ENCODE peak calls at places on chromosome 17, in six cellular contexts. One of them, this sample, is unnamed.

GRCh38 chr17:44071772-44072171 is 1.2 kb downstream of the G6PC3 start:
- DNase-seq in HCT116: no peak
- DNase-seq in stomach: no peak
- DNase-seq in spleen: no peak
- DNase-seq in endothelial cell of umbilical vein: peak; percentile 15
- DNase-seq in H1: no peak
- DNase-seq in this sample: no peak

GRCh38 chr17:43983515-43984411 is 20.7 kb upstream of the NAGS start:
- DNase-seq in endothelial cell of umbilical vein: no peak
- DNase-seq in spleen: no peak
- DNase-seq in H1: no peak
- DNase-seq in HCT116: no peak
- DNase-seq in stomach: peak; percentile 84
- DNase-seq in this sample: no peak

GRCh38 chr17:55377885-55378284 is 43.8 kb downstream of the MMD start:
- DNase-seq in spleen: no peak
- DNase-seq in HCT116: no peak
- DNase-seq in endothelial cell of umbilical vein: no peak
- DNase-seq in H1: no peak
- DNase-seq in stomach: no peak
- DNase-seq in this sample: no peak

GRCh38 chr17:4501295-4501949 is 2.7 kb downstream of the SPNS2 start:
- DNase-seq in spleen: no peak
- DNase-seq in HCT116: no peak
- DNase-seq in stomach: no peak
- DNase-seq in endothelial cell of umbilical vein: peak; percentile 91
- DNase-seq in H1: no peak
- DNase-seq in this sample: no peak

GRCh38 chr17:801660-802059 is 19.5 kb downstream of the MRM3 start:
- DNase-seq in H1: no peak
- DNase-seq in stomach: no peak
- DNase-seq in HCT116: no peak
- DNase-seq in endothelial cell of umbilical vein: no peak
- DNase-seq in spleen: no peak
- DNase-seq in this sample: no peak

GRCh38 chr17:64573214-64573613 is 66.4 kb downstream of the CEP95 start:
- DNase-seq in HCT116: no peak
- DNase-seq in endothelial cell of umbilical vein: no peak
- DNase-seq in stomach: no peak
- DNase-seq in spleen: no peak
- DNase-seq in H1: no peak
- DNase-seq in this sample: no peak

GRCh38 chr17:77208217-77208808 is 67.5 kb downstream of the SEC14L1 start:
- DNase-seq in stomach: peak; percentile 73
- DNase-seq in spleen: no peak
- DNase-seq in H1: no peak
- DNase-seq in endothelial cell of umbilical vein: peak; percentile 78
- DNase-seq in HCT116: no peak
- DNase-seq in this sample: no peak

GRCh38 chr17:40278414-40278813 is 9.3 kb upstream of the CDC6 start:
- DNase-seq in H1: no peak
- DNase-seq in spleen: no peak
- DNase-seq in endothelial cell of umbilical vein: no peak
- DNase-seq in HCT116: no peak
- DNase-seq in stomach: no peak
- DNase-seq in this sample: no peak

GRCh38 chr17:20256144-20256543 is 211.2 kb downstream of the LGALS9B start:
- DNase-seq in endothelial cell of umbilical vein: no peak
- DNase-seq in HCT116: no peak
- DNase-seq in spleen: no peak
- DNase-seq in stomach: no peak
- DNase-seq in H1: no peak
- DNase-seq in this sample: no peak

GRCh38 chr17:1362065-1362848 is 37.8 kb downstream of the YWHAE start:
- DNase-seq in spleen: no peak
- DNase-seq in stomach: no peak
- DNase-seq in endothelial cell of umbilical vein: peak; percentile 38
- DNase-seq in HCT116: no peak
- DNase-seq in H1: no peak
- DNase-seq in this sample: no peak

GRCh38 chr17:80982426-80982974 is 9.1 kb upstream of the CHMP6 start:
- DNase-seq in HCT116: no peak
- DNase-seq in stomach: no peak
- DNase-seq in endothelial cell of umbilical vein: no peak
- DNase-seq in H1: no peak
- DNase-seq in spleen: no peak
- DNase-seq in this sample: no peak

GRCh38 chr17:81251091-81251942 is 12.2 kb downstream of the NDUFAF8 start:
- DNase-seq in HCT116: no peak
- DNase-seq in H1: no peak
- DNase-seq in endothelial cell of umbilical vein: no peak
- DNase-seq in spleen: no peak
- DNase-seq in stomach: no peak
- DNase-seq in this sample: no peak

GRCh38 chr17:28712705-28713415 is 1.2 kb upstream of the PROCA1 start:
- DNase-seq in H1: no peak
- DNase-seq in HCT116: no peak
- DNase-seq in spleen: peak; percentile 60
- DNase-seq in endothelial cell of umbilical vein: no peak
- DNase-seq in stomach: no peak
- DNase-seq in this sample: no peak

GRCh38 chr17:28712037-28712704 is 483 bp upstream of the PROCA1 start:
- DNase-seq in H1: no peak
- DNase-seq in endothelial cell of umbilical vein: no peak
- DNase-seq in spleen: peak; percentile 94
- DNase-seq in stomach: no peak
- DNase-seq in HCT116: no peak
- DNase-seq in this sample: no peak

GRCh38 chr17:28711723-28712036 is at the start of gene PROCA1:
- DNase-seq in stomach: no peak
- DNase-seq in HCT116: no peak
- DNase-seq in H1: no peak
- DNase-seq in endothelial cell of umbilical vein: no peak
- DNase-seq in spleen: peak; percentile 91
- DNase-seq in this sample: no peak

GRCh38 chr17:28714281-28714680 is 2.6 kb upstream of the PROCA1 start:
- DNase-seq in H1: no peak
- DNase-seq in HCT116: no peak
- DNase-seq in endothelial cell of umbilical vein: no peak
- DNase-seq in stomach: no peak
- DNase-seq in spleen: no peak
- DNase-seq in this sample: no peak

DNA sequence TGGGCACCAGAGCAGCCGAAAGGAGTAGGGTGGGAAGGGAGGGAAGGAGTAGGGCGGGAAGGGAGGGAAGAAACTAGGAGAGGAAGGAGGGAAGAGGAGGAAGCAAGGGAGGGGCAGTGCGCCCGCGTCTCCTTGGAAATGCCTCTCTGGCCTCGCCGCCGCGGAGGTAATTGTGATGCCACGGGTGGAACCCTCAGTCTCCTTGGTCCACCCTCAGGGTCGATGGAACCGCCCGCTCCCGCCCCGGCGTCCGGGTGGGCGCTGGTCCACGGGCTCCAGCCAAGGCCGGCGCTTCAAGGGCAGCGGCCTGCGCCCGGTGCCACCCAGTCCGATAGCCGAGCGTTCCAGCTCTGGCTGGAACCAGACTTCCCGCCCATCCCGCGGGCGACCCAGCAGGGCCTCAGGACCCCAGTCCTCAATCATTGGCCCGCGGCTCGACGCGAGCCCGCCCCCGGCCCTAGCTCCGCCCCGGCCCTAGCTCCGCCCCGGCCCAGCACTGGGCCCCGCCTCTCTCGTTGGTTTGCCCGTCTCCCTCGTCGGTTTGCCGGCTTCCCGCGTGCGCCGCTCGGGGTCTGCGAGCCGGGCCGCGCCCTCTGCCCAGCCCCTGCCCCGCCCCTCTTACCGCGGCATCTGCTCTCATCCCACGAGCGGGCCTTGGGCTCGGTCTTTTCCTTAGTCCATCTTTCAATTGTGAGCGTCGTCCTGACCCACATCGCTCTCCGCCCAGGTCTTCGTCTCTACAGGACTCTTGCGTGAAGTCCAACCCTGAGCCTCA is 553 bp downstream of the PROCA1 start:
- DNase-seq in stomach: peak; percentile 93
- DNase-seq in spleen: peak; percentile 97
- DNase-seq in HCT116: peak; percentile 46
- DNase-seq in H1: peak; percentile 83
- DNase-seq in endothelial cell of umbilical vein: peak; percentile 93
- DNase-seq in this sample: no peak
- TF ChIP-seq POLR2A in stomach: peak; percentile 61
- TF ChIP-seq POLR2A in spleen: no peak
- TF ChIP-seq POLR2A in HCT116: peak; percentile 82
- TF ChIP-seq POLR2A in H1: peak; percentile 99
- TF ChIP-seq POLR2A in endothelial cell of umbilical vein: peak; percentile 97
- TF ChIP-seq POLR2A in this sample: no peak

GRCh38 chr17:10050597-10051101 is 145.6 kb upstream of the RCVRN start:
- DNase-seq in stomach: no peak
- DNase-seq in spleen: no peak
- DNase-seq in endothelial cell of umbilical vein: no peak
- DNase-seq in HCT116: no peak
- DNase-seq in H1: no peak
- DNase-seq in this sample: no peak
- TF ChIP-seq POLR2AphosphoS5 in stomach: no peak
- TF ChIP-seq POLR2AphosphoS5 in spleen: no peak
- TF ChIP-seq POLR2AphosphoS5 in endothelial cell of umbilical vein: no peak
- TF ChIP-seq POLR2AphosphoS5 in HCT116: no peak
- TF ChIP-seq POLR2AphosphoS5 in H1: no peak
- TF ChIP-seq POLR2AphosphoS5 in this sample: no peak

GRCh38 chr17:7961436-7961835 is 29.4 kb downstream of the CNTROB start:
- DNase-seq in stomach: no peak
- DNase-seq in endothelial cell of umbilical vein: no peak
- DNase-seq in H1: no peak
- DNase-seq in HCT116: no peak
- DNase-seq in spleen: no peak
- DNase-seq in this sample: no peak

GRCh38 chr17:7955414-7956042 is 23.5 kb downstream of the CNTROB start:
- DNase-seq in HCT116: no peak
- DNase-seq in H1: no peak
- DNase-seq in endothelial cell of umbilical vein: no peak
- DNase-seq in spleen: no peak
- DNase-seq in stomach: no peak
- DNase-seq in this sample: no peak

GRCh38 chr17:7956208-7956965 is 24.4 kb downstream of the CNTROB start:
- DNase-seq in stomach: no peak
- DNase-seq in H1: no peak
- DNase-seq in spleen: no peak
- DNase-seq in endothelial cell of umbilical vein: peak; percentile 25
- DNase-seq in HCT116: no peak
- DNase-seq in this sample: no peak

GRCh38 chr17:7959503-7960253 is 27.7 kb downstream of the CNTROB start:
- DNase-seq in H1: no peak
- DNase-seq in spleen: no peak
- DNase-seq in HCT116: no peak
- DNase-seq in endothelial cell of umbilical vein: no peak
- DNase-seq in stomach: no peak
- DNase-seq in this sample: no peak
- H3K27ac ChIP-seq in H1: no peak overlapping the region
- H3K27ac ChIP-seq in spleen: peak overlapping the region; percentile 69
- H3K27ac ChIP-seq in HCT116: no peak overlapping the region
- H3K27ac ChIP-seq in endothelial cell of umbilical vein: no peak overlapping the region
- H3K27ac ChIP-seq in stomach: no peak overlapping the region
- H3K27ac ChIP-seq in this sample: no peak overlapping the region

GRCh38 chr17:50055426-50056216 is at the start of gene ITGA3:
- DNase-seq in spleen: peak; percentile 82
- DNase-seq in endothelial cell of umbilical vein: peak; percentile 80
- DNase-seq in H1: peak; percentile 84
- DNase-seq in stomach: peak; percentile 89
- DNase-seq in HCT116: peak; percentile 98
- DNase-seq in this sample: no peak
- TF ChIP-seq POLR2A in spleen: no peak
- TF ChIP-seq POLR2A in endothelial cell of umbilical vein: peak; percentile 57
- TF ChIP-seq POLR2A in H1: no peak
- TF ChIP-seq POLR2A in stomach: no peak
- TF ChIP-seq POLR2A in HCT116: no peak
- TF ChIP-seq POLR2A in this sample: no peak

GRCh38 chr17:57871155-57871554 is 21.3 kb upstream of the MRPS23 start:
- DNase-seq in H1: no peak
- DNase-seq in stomach: no peak
- DNase-seq in HCT116: no peak
- DNase-seq in spleen: no peak
- DNase-seq in endothelial cell of umbilical vein: no peak
- DNase-seq in this sample: no peak
- TF ChIP-seq POLR2AphosphoS5 in H1: no peak
- TF ChIP-seq POLR2AphosphoS5 in stomach: no peak
- TF ChIP-seq POLR2AphosphoS5 in HCT116: no peak
- TF ChIP-seq POLR2AphosphoS5 in spleen: no peak
- TF ChIP-seq POLR2AphosphoS5 in endothelial cell of umbilical vein: no peak
- TF ChIP-seq POLR2AphosphoS5 in this sample: no peak